ENCODE peak calls at places on chromosome 16, in ten cellular contexts. One of them, this sample, is unnamed.

GRCh38 chr16:1612320-1613111 is at the start of gene CRAMP1:
- DNase-seq in tibial nerve: no peak
- DNase-seq in suprapubic skin: no peak
- DNase-seq in adrenal gland: peak; percentile 58
- DNase-seq in K562: no peak
- DNase-seq in A549: peak; percentile 27
- DNase-seq in vagina: no peak
- DNase-seq in prostate gland: no peak
- DNase-seq in transverse colon: peak; percentile 13
- DNase-seq in spleen: no peak
- DNase-seq in this sample: no peak

GRCh38 chr16:11319529-11320146 is 25.6 kb upstream of the RMI2 start:
- DNase-seq in tibial nerve: no peak
- DNase-seq in transverse colon: no peak
- DNase-seq in adrenal gland: no peak
- DNase-seq in A549: no peak
- DNase-seq in spleen: no peak
- DNase-seq in suprapubic skin: no peak
- DNase-seq in K562: no peak
- DNase-seq in vagina: no peak
- DNase-seq in prostate gland: no peak
- DNase-seq in this sample: no peak

GRCh38 chr16:86584071-86584685 is 5.8 kb downstream of the FOXL1 start:
- DNase-seq in transverse colon: no peak
- DNase-seq in vagina: no peak
- DNase-seq in suprapubic skin: no peak
- DNase-seq in K562: no peak
- DNase-seq in A549: peak; percentile 50
- DNase-seq in spleen: no peak
- DNase-seq in tibial nerve: no peak
- DNase-seq in adrenal gland: peak; percentile 38
- DNase-seq in prostate gland: no peak
- DNase-seq in this sample: no peak

GRCh38 chr16:54048994-54049929 is 237.3 kb downstream of the IRX3 start:
- DNase-seq in K562: no peak
- DNase-seq in suprapubic skin: no peak
- DNase-seq in vagina: no peak
- DNase-seq in adrenal gland: no peak
- DNase-seq in transverse colon: no peak
- DNase-seq in spleen: no peak
- DNase-seq in prostate gland: no peak
- DNase-seq in tibial nerve: no peak
- DNase-seq in A549: no peak
- DNase-seq in this sample: no peak

GRCh38 chr16:11315499-11315898 is 29.8 kb upstream of the RMI2 start:
- DNase-seq in vagina: no peak
- DNase-seq in A549: peak; percentile 38
- DNase-seq in tibial nerve: no peak
- DNase-seq in transverse colon: no peak
- DNase-seq in suprapubic skin: no peak
- DNase-seq in spleen: no peak
- DNase-seq in prostate gland: no peak
- DNase-seq in K562: no peak
- DNase-seq in adrenal gland: no peak
- DNase-seq in this sample: no peak

GRCh38 chr16:5615868-5616642 is 518.5 kb upstream of the EEF2KMT start:
- DNase-seq in vagina: no peak
- DNase-seq in prostate gland: no peak
- DNase-seq in suprapubic skin: no peak
- DNase-seq in K562: peak; percentile 89
- DNase-seq in transverse colon: peak; percentile 64
- DNase-seq in tibial nerve: peak; percentile 18
- DNase-seq in adrenal gland: peak; percentile 84
- DNase-seq in spleen: peak; percentile 72
- DNase-seq in A549: peak; percentile 58
- DNase-seq in this sample: no peak

GRCh38 chr16:79752421-79752820 is 151.9 kb upstream of the MAF start:
- DNase-seq in prostate gland: no peak
- DNase-seq in spleen: no peak
- DNase-seq in A549: no peak
- DNase-seq in suprapubic skin: no peak
- DNase-seq in vagina: no peak
- DNase-seq in K562: no peak
- DNase-seq in adrenal gland: no peak
- DNase-seq in tibial nerve: no peak
- DNase-seq in transverse colon: no peak
- DNase-seq in this sample: no peak

GRCh38 chr16:30775131-30775380 is 11.9 kb downstream of the ZNF629 start:
- DNase-seq in suprapubic skin: no peak
- DNase-seq in A549: no peak
- DNase-seq in adrenal gland: no peak
- DNase-seq in tibial nerve: no peak
- DNase-seq in transverse colon: no peak
- DNase-seq in vagina: no peak
- DNase-seq in K562: no peak
- DNase-seq in prostate gland: no peak
- DNase-seq in spleen: no peak
- DNase-seq in this sample: no peak

GRCh38 chr16:84606081-84606875 is 11.6 kb downstream of the COTL1 start:
- DNase-seq in A549: no peak
- DNase-seq in vagina: no peak
- DNase-seq in spleen: no peak
- DNase-seq in adrenal gland: no peak
- DNase-seq in tibial nerve: no peak
- DNase-seq in prostate gland: no peak
- DNase-seq in K562: no peak
- DNase-seq in suprapubic skin: no peak
- DNase-seq in transverse colon: no peak
- DNase-seq in this sample: no peak
- TF ChIP-seq POLR2A in A549: no peak
- TF ChIP-seq POLR2A in vagina: no peak
- TF ChIP-seq POLR2A in spleen: no peak
- TF ChIP-seq POLR2A in adrenal gland: no peak
- TF ChIP-seq POLR2A in tibial nerve: no peak
- TF ChIP-seq POLR2A in prostate gland: no peak
- TF ChIP-seq POLR2A in K562: no peak
- TF ChIP-seq POLR2A in suprapubic skin: no peak
- TF ChIP-seq POLR2A in transverse colon: no peak
- TF ChIP-seq POLR2A in this sample: no peak

GRCh38 chr16:69310479-69311114 is 553 bp upstream of the VPS4A start:
- DNase-seq in transverse colon: no peak
- DNase-seq in A549: no peak
- DNase-seq in prostate gland: no peak
- DNase-seq in adrenal gland: no peak
- DNase-seq in K562: no peak
- DNase-seq in suprapubic skin: no peak
- DNase-seq in spleen: no peak
- DNase-seq in tibial nerve: no peak
- DNase-seq in vagina: no peak
- DNase-seq in this sample: no peak

GRCh38 chr16:69311533-69312388 is 611 bp downstream of the VPS4A start:
- DNase-seq in spleen: peak; percentile 94
- DNase-seq in prostate gland: no peak
- DNase-seq in vagina: no peak
- DNase-seq in A549: peak; percentile 58
- DNase-seq in suprapubic skin: no peak
- DNase-seq in tibial nerve: no peak
- DNase-seq in K562: no peak
- DNase-seq in adrenal gland: no peak
- DNase-seq in transverse colon: peak; percentile 46
- DNase-seq in this sample: no peak

GRCh38 chr16:69309316-69309715 is 1.8 kb upstream of the VPS4A start:
- DNase-seq in transverse colon: no peak
- DNase-seq in prostate gland: no peak
- DNase-seq in vagina: no peak
- DNase-seq in adrenal gland: no peak
- DNase-seq in A549: no peak
- DNase-seq in spleen: peak; percentile 71
- DNase-seq in suprapubic skin: no peak
- DNase-seq in K562: no peak
- DNase-seq in tibial nerve: no peak
- DNase-seq in this sample: no peak

GRCh38 chr16:69313469-69313868 is 2.3 kb downstream of the VPS4A start:
- DNase-seq in vagina: no peak
- DNase-seq in prostate gland: no peak
- DNase-seq in adrenal gland: no peak
- DNase-seq in suprapubic skin: no peak
- DNase-seq in A549: no peak
- DNase-seq in transverse colon: no peak
- DNase-seq in K562: no peak
- DNase-seq in tibial nerve: no peak
- DNase-seq in spleen: no peak
- DNase-seq in this sample: no peak

DNA sequence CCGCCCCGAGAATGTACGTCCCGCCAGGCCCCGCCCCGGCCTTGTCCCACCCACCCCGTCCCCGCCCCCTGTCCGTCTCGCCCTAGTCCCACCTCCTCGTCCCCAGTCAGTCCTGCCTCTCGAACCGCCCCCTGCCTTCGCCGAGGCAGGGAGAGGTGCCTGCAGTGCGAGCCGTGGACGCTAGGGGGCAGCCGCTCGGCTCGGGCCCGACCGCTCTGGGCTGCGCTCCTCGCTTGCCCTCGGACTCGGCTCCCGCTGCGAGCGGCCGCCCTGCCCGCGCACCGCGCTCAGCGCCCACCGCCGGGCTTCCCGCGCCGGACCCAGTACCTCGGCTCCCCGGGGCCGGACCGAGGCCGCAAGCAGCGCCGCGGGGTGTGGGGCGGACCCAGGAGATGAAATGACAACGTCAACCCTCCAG is at the start of gene VPS4A:
- DNase-seq in spleen: peak; percentile 100
- DNase-seq in adrenal gland: peak; percentile 98
- DNase-seq in prostate gland: peak; percentile 95
- DNase-seq in K562: peak; percentile 99
- DNase-seq in tibial nerve: peak; percentile 91
- DNase-seq in transverse colon: peak; percentile 98
- DNase-seq in suprapubic skin: peak; percentile 98
- DNase-seq in vagina: no peak
- DNase-seq in A549: peak; percentile 96
- DNase-seq in this sample: peak; percentile 93
- TF ChIP-seq POLR2A in spleen: no peak
- TF ChIP-seq POLR2A in adrenal gland: peak; percentile 89
- TF ChIP-seq POLR2A in prostate gland: peak; percentile 50
- TF ChIP-seq POLR2A in K562: no peak
- TF ChIP-seq POLR2A in tibial nerve: peak; percentile 21
- TF ChIP-seq POLR2A in transverse colon: no peak
- TF ChIP-seq POLR2A in suprapubic skin: no peak
- TF ChIP-seq POLR2A in vagina: peak; percentile 43
- TF ChIP-seq POLR2A in A549: peak; percentile 69
- TF ChIP-seq POLR2A in this sample: peak; percentile 87

DNA sequence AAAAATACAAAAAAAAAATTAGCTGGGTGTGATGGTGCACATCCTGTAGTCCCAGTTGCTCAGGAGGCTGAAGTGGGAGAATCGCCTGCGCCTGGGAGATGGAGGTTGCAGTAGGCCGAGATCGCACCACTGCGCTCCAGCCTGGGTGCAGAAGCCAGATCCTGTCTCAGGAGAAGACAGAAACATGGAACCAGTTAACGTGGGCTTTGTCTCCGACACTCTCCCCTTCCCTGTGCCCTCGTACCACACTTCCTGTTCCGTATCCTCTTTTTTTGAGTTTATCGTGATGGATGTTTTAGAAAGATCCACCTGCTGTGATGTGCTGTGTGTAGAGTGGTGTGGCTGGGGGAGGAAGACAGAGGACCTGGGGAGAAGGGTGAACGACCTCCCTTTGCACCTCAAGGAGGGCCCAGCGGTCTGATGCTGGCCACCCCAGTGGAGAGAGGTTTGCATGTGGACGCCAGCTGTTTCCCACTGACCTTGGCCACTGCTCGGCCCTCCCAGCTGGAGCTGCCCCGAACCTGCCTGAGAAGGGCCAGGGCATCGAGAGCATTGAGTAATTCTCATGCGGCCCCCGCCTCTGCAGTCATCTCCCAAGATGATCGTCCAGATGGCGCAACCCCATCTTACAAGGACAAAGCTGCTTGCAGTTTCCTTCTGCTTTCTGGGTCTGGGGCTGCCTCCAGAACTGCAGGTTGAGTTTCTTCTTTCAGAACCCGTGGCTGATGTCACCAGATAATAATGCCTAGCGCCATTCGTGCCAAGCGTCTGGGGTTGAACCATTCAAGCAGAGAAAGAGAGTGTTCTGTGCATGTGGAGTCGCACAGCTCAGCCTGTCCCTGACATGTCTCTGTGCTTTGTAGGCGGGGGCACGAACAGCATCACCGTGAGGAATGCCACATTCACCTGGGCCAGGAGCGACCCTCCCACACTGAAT is 126.3 kb downstream of the ABCC1 start:
- DNase-seq in adrenal gland: peak; percentile 79
- DNase-seq in transverse colon: peak; percentile 39
- DNase-seq in prostate gland: no peak
- DNase-seq in tibial nerve: peak; percentile 58
- DNase-seq in K562: no peak
- DNase-seq in vagina: no peak
- DNase-seq in spleen: peak; percentile 84
- DNase-seq in suprapubic skin: peak; percentile 82
- DNase-seq in A549: no peak
- DNase-seq in this sample: peak; percentile 96
- TF ChIP-seq POLR2A in adrenal gland: no peak
- TF ChIP-seq POLR2A in transverse colon: no peak
- TF ChIP-seq POLR2A in prostate gland: no peak
- TF ChIP-seq POLR2A in tibial nerve: no peak
- TF ChIP-seq POLR2A in K562: no peak
- TF ChIP-seq POLR2A in vagina: no peak
- TF ChIP-seq POLR2A in spleen: no peak
- TF ChIP-seq POLR2A in suprapubic skin: no peak
- TF ChIP-seq POLR2A in A549: no peak
- TF ChIP-seq POLR2A in this sample: peak; percentile 25

GRCh38 chr16:89051521-89052166 is 42.0 kb upstream of the ACSF3 start:
- DNase-seq in adrenal gland: no peak
- DNase-seq in suprapubic skin: no peak
- DNase-seq in transverse colon: no peak
- DNase-seq in prostate gland: no peak
- DNase-seq in A549: no peak
- DNase-seq in spleen: peak; percentile 60
- DNase-seq in vagina: no peak
- DNase-seq in K562: no peak
- DNase-seq in tibial nerve: no peak
- DNase-seq in this sample: no peak

GRCh38 chr16:89054261-89054661 is 39.4 kb upstream of the ACSF3 start:
- DNase-seq in K562: no peak
- DNase-seq in tibial nerve: no peak
- DNase-seq in vagina: no peak
- DNase-seq in A549: no peak
- DNase-seq in transverse colon: peak; percentile 62
- DNase-seq in adrenal gland: no peak
- DNase-seq in suprapubic skin: no peak
- DNase-seq in spleen: no peak
- DNase-seq in prostate gland: no peak
- DNase-seq in this sample: no peak

GRCh38 chr16:89053725-89054029 is 40.0 kb upstream of the ACSF3 start:
- DNase-seq in suprapubic skin: no peak
- DNase-seq in vagina: no peak
- DNase-seq in prostate gland: no peak
- DNase-seq in K562: no peak
- DNase-seq in A549: no peak
- DNase-seq in tibial nerve: no peak
- DNase-seq in spleen: no peak
- DNase-seq in adrenal gland: no peak
- DNase-seq in transverse colon: no peak
- DNase-seq in this sample: no peak

GRCh38 chr16:89052191-89052787 is 41.4 kb upstream of the ACSF3 start:
- DNase-seq in tibial nerve: no peak
- DNase-seq in prostate gland: peak; percentile 67
- DNase-seq in A549: no peak
- DNase-seq in suprapubic skin: no peak
- DNase-seq in transverse colon: peak; percentile 71
- DNase-seq in spleen: peak; percentile 68
- DNase-seq in vagina: no peak
- DNase-seq in K562: no peak
- DNase-seq in adrenal gland: no peak
- DNase-seq in this sample: no peak

GRCh38 chr16:89052824-89053724 is 40.6 kb upstream of the ACSF3 start:
- DNase-seq in spleen: no peak
- DNase-seq in tibial nerve: no peak
- DNase-seq in adrenal gland: no peak
- DNase-seq in prostate gland: peak; percentile 79
- DNase-seq in K562: peak; percentile 76
- DNase-seq in vagina: no peak
- DNase-seq in suprapubic skin: no peak
- DNase-seq in transverse colon: peak; percentile 92
- DNase-seq in A549: peak; percentile 76
- DNase-seq in this sample: no peak
- TF ChIP-seq POLR2A in spleen: no peak
- TF ChIP-seq POLR2A in tibial nerve: no peak
- TF ChIP-seq POLR2A in adrenal gland: no peak
- TF ChIP-seq POLR2A in prostate gland: peak; percentile 78
- TF ChIP-seq POLR2A in K562: no peak
- TF ChIP-seq POLR2A in vagina: no peak
- TF ChIP-seq POLR2A in suprapubic skin: no peak
- TF ChIP-seq POLR2A in transverse colon: peak; percentile 88
- TF ChIP-seq POLR2A in A549: peak; percentile 38
- TF ChIP-seq POLR2A in this sample: no peak

This sample was measured in gastrocnemius medialis.